ENCODE peak calls at places on chromosomes 1 and 21, in ten cellular contexts. B is mesendoderm; X is sciatic nerve; S is fibroblast of pulmonary artery; N is activated naive CD4-positive, alpha-beta T cell; U is OCI-LY7; F is CD8-positive, alpha-beta T cell; M is RWPE2; D is HTR-8/SVneo; V is NCI-H748 treated with DMSO at 0.1 percent for 48 hours. I is an unnamed sample.
A peak's percentile ranks its signal among the peaks of the same experiment; 100 is the strongest.

GRCh38 chr1:202835548-202836072 is 24.9 kb downstream of the PCAT6 start:
- DNase-seq in B (peak; percentile 23), X (no peak), S (no peak), N (no peak), U (no peak), F (peak; percentile 9), M (no peak), D (no peak), V (no peak), I (no peak)

GRCh38 chr1:25725482-25725881 is 74.5 kb upstream of the SELENON start:
- DNase-seq in B (no peak), X (no peak), S (no peak), N (no peak), U (no peak), F (no peak), M (no peak), D (no peak), V (no peak), I (no peak)

GRCh38 chr1:4602536-4603316 is 51.7 kb upstream of the AJAP1 start:
- DNase-seq in B (peak; percentile 9), X (peak; percentile 7), S (no peak), N (no peak), U (no peak), F (no peak), M (no peak), D (no peak), V (no peak), I (no peak)

GRCh38 chr1:61853545-61853944 is 111.3 kb downstream of the PATJ start:
- DNase-seq in B (no peak), X (no peak), S (peak; percentile 55), N (no peak), U (peak; percentile 8), F (no peak), M (no peak), D (no peak), V (no peak), I (no peak)

GRCh38 chr1:186574951-186575747 is 105.1 kb downstream of the PTGS2 start:
- DNase-seq in B (no peak), X (no peak), S (peak; percentile 85), N (no peak), U (no peak), F (no peak), M (no peak), D (no peak), V (no peak), I (no peak)

GRCh38 chr1:208475449-208475848 is 231.3 kb upstream of the PLXNA2 start:
- DNase-seq in B (peak; percentile 44), X (no peak), S (peak; percentile 6), N (no peak), U (no peak), F (no peak), M (no peak), D (no peak), V (no peak), I (no peak)

GRCh38 chr1:107293901-107294600 is 153.2 kb downstream of the NTNG1 start:
- DNase-seq in B (no peak), X (no peak), S (no peak), N (no peak), U (no peak), F (no peak), M (no peak), D (no peak), V (no peak), I (no peak)

GRCh38 chr21:45013271-45013841 is 61.0 kb upstream of the ADARB1 start:
- DNase-seq in B (peak; percentile 55), X (peak; percentile 50), S (no peak), N (no peak), U (no peak), F (no peak), M (no peak), D (no peak), V (no peak), I (peak; percentile 76)

GRCh38 chr1:168408531-168409242 is 128.0 kb downstream of the TBX19 start:
- DNase-seq in B (peak; percentile 84), X (no peak), S (peak; percentile 9), N (peak; percentile 5), U (no peak), F (peak; percentile 52), M (no peak), D (no peak), V (no peak), I (no peak)

GRCh38 chr1:151537112-151537511 is 3.0 kb upstream of the TUFT1 start:
- DNase-seq in B (peak; percentile 66), X (no peak), S (peak; percentile 98), N (no peak), U (no peak), F (no peak), M (peak; percentile 88), D (peak; percentile 85), V (no peak), I (no peak)

GRCh38 chr1:220696863-220697231 is 6.7 kb downstream of the C1orf115 start:
- DNase-seq in B (no peak), X (no peak), S (peak; percentile 42), N (no peak), U (no peak), F (no peak), M (no peak), D (no peak), V (no peak), I (no peak)

GRCh38 chr1:23396380-23396779 is 26.7 kb upstream of the ZNF436 start:
- DNase-seq in B (no peak), X (no peak), S (no peak), N (no peak), U (no peak), F (no peak), M (no peak), D (no peak), V (no peak), I (no peak)

GRCh38 chr1:157932082-157932481 is 61.4 kb upstream of the KIRREL1 start:
- DNase-seq in B (no peak), X (no peak), S (peak; percentile 54), N (no peak), U (no peak), F (no peak), M (no peak), D (peak; percentile 3), V (no peak), I (no peak)

GRCh38 chr1:61631436-61631835 is 93.5 kb downstream of the TM2D1 start:
- DNase-seq in B (no peak), X (no peak), S (no peak), N (no peak), U (no peak), F (no peak), M (no peak), D (no peak), V (no peak), I (no peak)

GRCh38 chr1:89943846-89944781 is 50.8 kb upstream of the ZNF326 start:
- DNase-seq in B (no peak), X (no peak), S (no peak), N (no peak), U (no peak), F (no peak), M (no peak), D (no peak), V (no peak), I (no peak)

GRCh38 chr1:54854376-54855020 is 32.5 kb downstream of the DHCR24 start:
- DNase-seq in B (no peak), X (no peak), S (no peak), N (no peak), U (no peak), F (no peak), M (no peak), D (no peak), V (no peak), I (peak; percentile 68)

GRCh38 chr1:15851251-15852035 is 3.9 kb downstream of the SPEN start:
- DNase-seq in B (peak; percentile 39), X (no peak), S (no peak), N (no peak), U (peak; percentile 19), F (no peak), M (no peak), D (no peak), V (no peak), I (no peak)

GRCh38 chr1:20430355-20431290 is 55.4 kb downstream of the CAMK2N1 start:
- DNase-seq in B (peak; percentile 82), X (no peak), S (peak; percentile 34), N (peak; percentile 18), U (peak; percentile 75), F (no peak), M (no peak), D (peak; percentile 45), V (peak; percentile 1), I (no peak)